ENCODE peak calls at places on chromosomes 4 and X, in six cellular contexts. P is fibroblast of lung, B is H1, M is astrocyte, V is mammary epithelial cell, D is mesenchymal stem cell. L is an unnamed sample. For H3K4me1 and H3K27me3, the result is how much of the 10 kb centered on the place peaks cover.

GRCh38 chrX:57286507-57287251 is at the start of gene FAAH2:
- DNase-seq in P (no peak), B (no peak), M (no peak), V (peak), D (no peak), L (no peak)

GRCh38 chr4:15232725-15233597 is 194.9 kb upstream of the C1QTNF7 start:
- DNase-seq in P (peak), B (no peak), M (peak), V (peak), D (peak), L (peak)

GRCh38 chr4:123102897-123103489 is 180.6 kb upstream of the NUDT6 start:
- DNase-seq in P (peak), B (no peak), M (peak), V (peak), D (peak), L (peak)

GRCh38 chr4:130359537-130359936 is 1263.6 kb downstream of the C4orf33 start:
- DNase-seq in P (peak), B (no peak), M (peak), V (no peak), D (peak), L (peak)

GRCh38 chrX:100812216-100813158 is 7.7 kb upstream of the CSTF2 start:
- DNase-seq in P (no peak), B (no peak), M (no peak), V (no peak), D (no peak), L (no peak)

GRCh38 chrX:118964252-118964651 is 10.2 kb upstream of the LONRF3 start:
- DNase-seq in P (no peak), B (no peak), M (no peak), V (no peak), D (no peak), L (no peak)

GRCh38 chr4:10079256-10079655 is 37.3 kb downstream of the WDR1 start:
- DNase-seq in P (no peak), B (no peak), M (no peak), V (no peak), D (no peak), L (no peak)

GRCh38 chr4:77014256-77014655 is 61.5 kb downstream of the CCNI start:
- DNase-seq in P (no peak), B (no peak), M (no peak), V (no peak), D (no peak), L (no peak)

GRCh38 chr4:137949746-137950145 is 292.4 kb downstream of the SLC7A11 start:
- DNase-seq in P (peak), B (no peak), M (peak), V (no peak), D (no peak), L (no peak)

GRCh38 chr4:22458112-22458511 is 57.8 kb downstream of the ADGRA3 start:
- DNase-seq in P (no peak), B (no peak), M (no peak), V (peak), D (no peak), L (no peak)

GRCh38 chr4:141389649-141390048 is 169.0 kb downstream of the ZNF330 start:
- DNase-seq in P (no peak), B (no peak), M (peak), V (peak), D (no peak), L (no peak)

GRCh38 chr4:182649698-182650477 is 267.3 kb downstream of the DCTD start:
- DNase-seq in P (no peak), B (no peak), M (peak), V (no peak), D (no peak), L (no peak)

GRCh38 chr4:78936989-78937388 is 2.2 kb downstream of the PAQR3 start:
- DNase-seq in P (no peak), B (no peak), M (no peak), V (no peak), D (no peak), L (no peak)

GRCh38 chr4:78938474-78938867 is 767 bp downstream of the PAQR3 start:
- DNase-seq in P (no peak), B (no peak), M (no peak), V (no peak), D (peak), L (peak)

GRCh38 chr4:78939667-78940008 is 400 bp upstream of the PAQR3 start:
- DNase-seq in P (no peak), B (no peak), M (no peak), V (no peak), D (no peak), L (no peak)

GRCh38 chr4:78938868-78939666 is at the start of gene PAQR3:
- DNase-seq in P (peak), B (peak), M (peak), V (peak), D (peak), L (peak)

DNA sequence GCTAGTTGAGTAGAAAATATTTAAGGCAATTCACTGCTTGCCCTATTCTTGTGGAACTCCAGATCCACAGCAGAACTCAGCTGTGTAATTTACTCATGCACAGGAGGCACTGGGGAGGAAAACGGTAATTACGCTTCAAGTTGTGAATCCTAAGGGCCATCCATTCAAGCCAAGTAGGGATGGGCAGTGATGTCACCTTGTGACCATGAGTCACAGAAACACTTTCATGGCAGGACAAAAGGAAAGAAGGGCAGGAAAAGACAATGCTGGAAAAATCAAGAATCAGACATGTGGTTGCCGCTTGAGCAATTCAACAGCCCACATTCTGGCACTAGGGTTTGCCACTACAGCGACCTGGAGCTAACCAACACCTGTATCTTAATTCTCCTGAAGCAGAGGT is 1.4 kb downstream of the PAQR3 start:
- DNase-seq in P (no peak), B (no peak), M (peak), V (peak), D (peak), L (no peak)
- H3K9ac ChIP-seq in P (no peak), B (no peak), M (peak), V (no peak), D (peak), L (no peak)

GRCh38 chr4:3416270-3416669 is 25.5 kb upstream of the HGFAC start:
- DNase-seq in P (no peak), B (no peak), M (no peak), V (no peak), D (no peak), L (no peak)
- H3K4me1 ChIP-seq in P (under half), B (under half), M (under half), V (under half), D (under half), L (under half)

GRCh38 chrX:789096-789495 is 158.5 kb downstream of the SHOX start:
- DNase-seq in P (no peak), B (no peak), M (no peak), V (no peak), D (no peak), L (no peak)
- H3K27me3 ChIP-seq in P (under half), B (under half), M (under half), V (under half), D (under half), L (under half)

GRCh38 chrX:9706426-9706825 is 59.2 kb downstream of the GPR143 start:
- DNase-seq in P (no peak), B (no peak), M (no peak), V (no peak), D (no peak), L (no peak)
- H3K9ac ChIP-seq in P (no peak), B (no peak), M (no peak), V (no peak), D (no peak), L (no peak)

DNA sequence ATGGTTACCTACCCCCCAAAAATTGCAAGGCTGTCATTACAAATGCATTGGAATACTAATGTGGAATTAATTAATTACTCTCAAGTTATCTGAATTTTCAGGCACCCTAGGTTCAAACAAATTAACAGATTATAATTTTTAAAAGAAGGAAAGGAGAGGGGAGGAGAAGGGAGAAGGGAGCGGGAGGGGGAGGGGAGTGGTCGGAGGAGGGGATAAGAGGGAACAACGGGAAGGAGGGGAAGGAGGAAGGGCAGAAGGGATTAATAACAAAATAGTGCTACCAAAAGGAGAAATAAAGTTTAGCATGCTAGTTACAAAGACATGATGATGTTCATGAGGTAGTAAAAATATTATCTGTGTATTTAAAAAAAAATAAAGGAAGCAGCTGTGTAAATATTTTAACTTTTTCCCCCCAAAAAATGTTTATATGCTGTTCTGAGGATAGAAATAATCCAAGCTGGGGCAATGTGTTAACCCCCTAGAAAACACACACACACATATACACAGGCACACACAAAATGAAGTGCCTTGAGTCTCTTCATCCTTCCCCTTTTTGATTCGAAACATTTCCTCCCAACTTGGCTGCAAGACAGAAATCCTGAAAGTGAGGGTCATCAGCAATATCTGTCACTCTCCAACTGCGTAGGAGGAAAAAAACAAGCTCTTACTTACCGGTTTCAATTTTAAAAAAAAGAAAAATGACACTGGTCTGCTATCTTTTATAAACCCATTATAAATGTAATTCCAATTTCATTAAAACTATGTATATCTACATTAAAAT is 58.8 kb downstream of the PPP3CA start:
- DNase-seq in P (peak), B (no peak), M (peak), V (no peak), D (no peak), L (no peak)
- H3K4me1 ChIP-seq in P (under half), B (under half), M (under half), V (under half), D (under half), L (under half)

GRCh38 chrX:78037881-78038280 is 66.2 kb upstream of the PGK1 start:
- DNase-seq in P (no peak), B (no peak), M (no peak), V (no peak), D (no peak), L (no peak)
- H3K27me3 ChIP-seq in P (under half), B (under half), M (under half), V (under half), D (under half), L (under half)

DNA sequence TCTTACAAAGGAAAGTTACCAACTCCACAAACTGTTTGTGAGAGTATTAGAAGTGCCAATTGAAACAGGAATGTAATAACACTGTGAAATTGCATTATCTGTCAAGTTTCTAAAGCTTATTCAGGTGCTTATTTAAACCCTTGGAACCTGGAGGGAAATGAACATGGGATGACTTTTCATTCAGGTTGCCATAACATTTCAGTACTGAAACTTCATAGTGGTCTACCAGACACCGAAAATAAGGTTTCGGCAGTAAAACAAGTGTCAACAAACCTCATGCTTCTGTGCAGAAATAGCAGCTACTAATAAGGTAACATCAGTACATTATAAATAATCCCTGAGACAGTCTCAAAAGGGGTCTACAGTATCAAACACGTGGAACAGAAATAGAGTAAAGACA is 890.7 kb upstream of the INTU start:
- DNase-seq in P (no peak), B (no peak), M (no peak), V (no peak), D (no peak), L (no peak)
- H3K9ac ChIP-seq in P (no peak), B (no peak), M (no peak), V (no peak), D (no peak), L (no peak)

L was measured in adipocyte.